ENCODE peak calls at places on chromosome 12, in nine cellular contexts. C, L, V, I, R, H, T, O and W are unnamed samples.

GRCh38 chr12:115794659-115795081 is 482.8 kb downstream of the MED13L start:
- DNase-seq in I (peak; percentile 28), O (no peak), T (no peak), H (peak; percentile 18), C (no peak), R (peak; percentile 64), L (no peak), V (no peak), W (no peak)

GRCh38 chr12:3207858-3208257 is 130.7 kb downstream of the TSPAN9 start:
- DNase-seq in I (no peak), C (no peak), R (no peak), V (no peak), L (no peak), T (peak; percentile 28), H (no peak), O (peak; percentile 39), W (no peak)

GRCh38 chr12:112194601-112195247 is 69.4 kb downstream of the TRAFD1 start:
- DNase-seq in I (no peak), C (no peak), L (no peak), V (peak; percentile 78), O (no peak), R (no peak), H (no peak), T (no peak), W (no peak)

GRCh38 chr12:39459027-39459434 is 16.1 kb upstream of the KIF21A start:
- DNase-seq in R (no peak), O (no peak), V (no peak), L (no peak), I (no peak), C (no peak), H (no peak), T (no peak), W (no peak)

GRCh38 chr12:90514325-90514724 is 440.7 kb downstream of the CCER1 start:
- DNase-seq in V (no peak), R (no peak), I (no peak), T (no peak), H (no peak), L (no peak), C (no peak), O (no peak), W (no peak)

GRCh38 chr12:25705256-25705655 is 152.2 kb upstream of the LMNTD1 start:
- DNase-seq in H (no peak), C (no peak), I (no peak), O (no peak), L (no peak), T (no peak), R (no peak), V (no peak), W (no peak)

GRCh38 chr12:110906088-110906487 is 14.3 kb downstream of the MYL2 start:
- DNase-seq in H (no peak), T (no peak), I (no peak), V (no peak), C (no peak), L (no peak), O (no peak), R (no peak), W (no peak)

GRCh38 chr12:132484891-132485441 is 5.0 kb upstream of the FBRSL1 start:
- DNase-seq in H (no peak), O (no peak), L (no peak), T (no peak), I (no peak), R (no peak), C (no peak), V (no peak), W (no peak)

GRCh38 chr12:54701940-54702592 is 53.9 kb upstream of the DCD start:
- DNase-seq in O (peak; percentile 62), I (peak; percentile 58), R (peak; percentile 77), H (no peak), V (no peak), L (no peak), T (no peak), C (no peak), W (peak; percentile 14)

GRCh38 chr12:6370994-6371754 is 4.2 kb downstream of the SCNN1A start:
- DNase-seq in I (peak; percentile 99), H (peak; percentile 77), O (no peak), C (no peak), T (no peak), V (no peak), R (peak; percentile 98), L (no peak), W (peak; percentile 97)

GRCh38 chr12:93297032-93297431 is 80.7 kb upstream of the NUDT4 start:
- DNase-seq in I (no peak), T (no peak), O (no peak), L (no peak), H (no peak), C (no peak), R (no peak), V (no peak), W (no peak)

GRCh38 chr12:1503281-1503711 is 91.1 kb downstream of the FBXL14 start:
- DNase-seq in T (no peak), V (no peak), O (no peak), R (no peak), L (no peak), I (no peak), C (no peak), H (no peak), W (no peak)

GRCh38 chr12:2341871-2342270 is 289.1 kb downstream of the CACNA1C start:
- DNase-seq in V (no peak), R (no peak), T (no peak), O (no peak), I (no peak), L (no peak), C (no peak), H (no peak), W (peak; percentile 14)

GRCh38 chr12:94616217-94616729 is 34.1 kb downstream of the TMCC3 start:
- DNase-seq in T (no peak), H (peak; percentile 55), V (no peak), O (peak; percentile 51), R (no peak), I (peak; percentile 69), L (no peak), C (no peak), W (peak; percentile 70)

GRCh38 chr12:91492648-91493047 is 310.0 kb upstream of the DCN start:
- DNase-seq in T (no peak), C (no peak), L (no peak), V (no peak), I (peak; percentile 9), R (no peak), O (no peak), H (no peak), W (no peak)

GRCh38 chr12:93148412-93148811 is 219.3 kb upstream of the EEA1 start:
- DNase-seq in R (no peak), O (no peak), V (no peak), H (no peak), L (no peak), T (no peak), I (no peak), C (no peak), W (no peak)

GRCh38 chr12:124453419-124454351 is 113.7 kb downstream of the NCOR2 start:
- DNase-seq in V (peak; percentile 96), C (peak; percentile 87), R (no peak), L (peak; percentile 90), O (peak; percentile 70), H (peak; percentile 74), I (peak; percentile 93), T (peak; percentile 88), W (no peak)

GRCh38 chr12:92439397-92439779 is 263.4 kb upstream of the PLEKHG7 start:
- DNase-seq in V (no peak), O (no peak), L (peak; percentile 57), H (no peak), I (no peak), C (no peak), R (no peak), T (no peak), W (peak; percentile 27)

GRCh38 chr12:120234643-120235368 is 30.7 kb downstream of the PXN start:
- DNase-seq in V (peak; percentile 97), R (peak; percentile 14), C (peak; percentile 87), O (peak; percentile 45), T (no peak), H (peak; percentile 73), I (peak; percentile 50), L (peak; percentile 93), W (peak; percentile 97)

GRCh38 chr12:89166525-89166934 is 185.8 kb downstream of the DUSP6 start:
- DNase-seq in C (no peak), O (no peak), T (no peak), H (no peak), V (no peak), I (no peak), L (no peak), R (no peak), W (peak; percentile 84)

GRCh38 chr12:52496590-52497071 is 3.6 kb upstream of the KRT6A start:
- DNase-seq in R (no peak), I (peak; percentile 72), H (no peak), C (no peak), T (no peak), V (no peak), L (no peak), O (no peak), W (peak; percentile 87)

GRCh38 chr12:19042196-19042595 is 87.3 kb upstream of the PLEKHA5 start:
- DNase-seq in I (no peak), C (no peak), O (no peak), H (no peak), V (no peak), T (no peak), R (no peak), L (no peak), W (no peak)

GRCh38 chr12:105920161-105920684 is 218.5 kb downstream of the NUAK1 start:
- DNase-seq in H (no peak), V (no peak), T (no peak), O (peak; percentile 18), R (no peak), C (no peak), I (no peak), L (no peak), W (no peak)

GRCh38 chr12:17076335-17076734 is 470.4 kb upstream of the LMO3 start:
- DNase-seq in T (no peak), V (no peak), O (no peak), R (peak; percentile 64), H (no peak), I (no peak), L (no peak), C (no peak), W (no peak)

GRCh38 chr12:65597527-65597926 is 226.8 kb upstream of the HMGA2 start:
- DNase-seq in L (no peak), O (no peak), I (peak; percentile 25), V (no peak), H (no peak), R (no peak), T (no peak), C (no peak), W (peak; percentile 7)

GRCh38 chr12:101076940-101077351 is 133.1 kb downstream of the SLC5A8 start:
- DNase-seq in H (no peak), O (no peak), L (no peak), R (no peak), C (no peak), T (no peak), I (no peak), V (no peak), W (peak; percentile 51)

GRCh38 chr12:45184145-45184958 is 31.5 kb upstream of the ANO6 start:
- DNase-seq in I (no peak), O (no peak), T (no peak), L (no peak), V (no peak), R (no peak), H (no peak), C (no peak), W (no peak)

GRCh38 chr12:114984641-114985041 is 300.7 kb upstream of the TBX3 start:
- DNase-seq in T (no peak), C (no peak), H (no peak), R (no peak), I (no peak), V (no peak), L (no peak), O (no peak), W (no peak)

GRCh38 chr12:123063535-123063934 is 83.1 kb downstream of the ARL6IP4 start:
- DNase-seq in T (peak; percentile 39), V (no peak), C (no peak), O (peak; percentile 45), R (no peak), H (no peak), I (no peak), L (no peak), W (no peak)